ENCODE peak calls at places on chromosomes 7 and 10, in four cellular contexts. One of them, this sample, is unnamed.

GRCh38 chr7:134660961-134661376 is 14.3 kb downstream of the BPGM start:
- DNase-seq in GM23338: no peak
- DNase-seq in AG09309: peak
- DNase-seq in IMR-90: peak
- DNase-seq in this sample: peak

GRCh38 chr10:27153325-27153724 is 859 bp downstream of the YME1L1 start:
- DNase-seq in GM23338: no peak
- DNase-seq in AG09309: no peak
- DNase-seq in IMR-90: no peak
- DNase-seq in this sample: no peak

GRCh38 chr10:43819464-43820225 is 171.0 kb upstream of the ZNF32 start:
- DNase-seq in GM23338: no peak
- DNase-seq in AG09309: no peak
- DNase-seq in IMR-90: no peak
- DNase-seq in this sample: no peak

GRCh38 chr10:113236998-113237397 is 287.0 kb downstream of the TCF7L2 start:
- DNase-seq in GM23338: no peak
- DNase-seq in AG09309: no peak
- DNase-seq in IMR-90: no peak
- DNase-seq in this sample: no peak

GRCh38 chr7:131826960-131827359 is 270.5 kb upstream of the PODXL start:
- DNase-seq in GM23338: peak
- DNase-seq in AG09309: no peak
- DNase-seq in IMR-90: no peak
- DNase-seq in this sample: no peak

GRCh38 chr10:51425431-51425830 is 274.0 kb downstream of the CSTF2T start:
- DNase-seq in GM23338: no peak
- DNase-seq in AG09309: peak
- DNase-seq in IMR-90: no peak
- DNase-seq in this sample: peak

GRCh38 chr10:30857803-30858202 is 173.9 kb downstream of the ZNF438 start:
- DNase-seq in GM23338: no peak
- DNase-seq in AG09309: peak
- DNase-seq in IMR-90: peak
- DNase-seq in this sample: peak

GRCh38 chr10:88467835-88468485 is 115.2 kb downstream of the RNLS start:
- DNase-seq in GM23338: no peak
- DNase-seq in AG09309: no peak
- DNase-seq in IMR-90: peak
- DNase-seq in this sample: peak

GRCh38 chr10:76882245-76882644 is 755.4 kb downstream of the KCNMA1 start:
- DNase-seq in GM23338: no peak
- DNase-seq in AG09309: no peak
- DNase-seq in IMR-90: no peak
- DNase-seq in this sample: no peak

GRCh38 chr7:4513450-4513849 is 168.6 kb upstream of the FOXK1 start:
- DNase-seq in GM23338: no peak
- DNase-seq in AG09309: no peak
- DNase-seq in IMR-90: no peak
- DNase-seq in this sample: no peak

GRCh38 chr7:74619235-74619860 is 38.2 kb upstream of the GTF2I start:
- DNase-seq in GM23338: peak
- DNase-seq in AG09309: no peak
- DNase-seq in IMR-90: no peak
- DNase-seq in this sample: no peak

GRCh38 chr7:143288836-143289235 is 685 bp downstream of the CASP2 start:
- DNase-seq in GM23338: peak
- DNase-seq in AG09309: no peak
- DNase-seq in IMR-90: peak
- DNase-seq in this sample: no peak

GRCh38 chr7:118327179-118327578 is 102.7 kb downstream of the ANKRD7 start:
- DNase-seq in GM23338: no peak
- DNase-seq in AG09309: no peak
- DNase-seq in IMR-90: no peak
- DNase-seq in this sample: no peak

GRCh38 chr10:84308481-84309304 is 19.7 kb upstream of the CCSER2 start:
- DNase-seq in GM23338: no peak
- DNase-seq in AG09309: no peak
- DNase-seq in IMR-90: peak
- DNase-seq in this sample: peak

GRCh38 chr10:78053201-78053868 is 19.7 kb downstream of the RPS24 start:
- DNase-seq in GM23338: no peak
- DNase-seq in AG09309: peak
- DNase-seq in IMR-90: peak
- DNase-seq in this sample: peak

GRCh38 chr10:117374506-117375359 is 507 bp downstream of the PDZD8 start:
- DNase-seq in GM23338: peak
- DNase-seq in AG09309: no peak
- DNase-seq in IMR-90: peak
- DNase-seq in this sample: peak

GRCh38 chr7:106460792-106461254 is 176.0 kb upstream of the NAMPT start:
- DNase-seq in GM23338: peak
- DNase-seq in AG09309: no peak
- DNase-seq in IMR-90: no peak
- DNase-seq in this sample: no peak

GRCh38 chr7:141700291-141700847 is 1.6 kb downstream of the DENND11 start:
- DNase-seq in GM23338: no peak
- DNase-seq in AG09309: no peak
- DNase-seq in IMR-90: no peak
- DNase-seq in this sample: no peak

GRCh38 chr10:74310652-74311257 is 159.7 kb downstream of the ADK start:
- DNase-seq in GM23338: peak
- DNase-seq in AG09309: no peak
- DNase-seq in IMR-90: peak
- DNase-seq in this sample: no peak

GRCh38 chr10:74300651-74301050 is 149.6 kb downstream of the ADK start:
- DNase-seq in GM23338: no peak
- DNase-seq in AG09309: no peak
- DNase-seq in IMR-90: no peak
- DNase-seq in this sample: no peak

GRCh38 chr10:74307061-74307651 is 156.1 kb downstream of the ADK start:
- DNase-seq in GM23338: no peak
- DNase-seq in AG09309: no peak
- DNase-seq in IMR-90: no peak
- DNase-seq in this sample: no peak

GRCh38 chr10:74306227-74306982 is 155.4 kb downstream of the ADK start:
- DNase-seq in GM23338: no peak
- DNase-seq in AG09309: no peak
- DNase-seq in IMR-90: no peak
- DNase-seq in this sample: no peak

GRCh38 chr10:74305730-74306129 is 154.7 kb downstream of the ADK start:
- DNase-seq in GM23338: no peak
- DNase-seq in AG09309: no peak
- DNase-seq in IMR-90: no peak
- DNase-seq in this sample: no peak
- H3K4me3 ChIP-seq in GM23338: no peak
- H3K4me3 ChIP-seq in AG09309: no peak
- H3K4me3 ChIP-seq in IMR-90: no peak
- H3K4me3 ChIP-seq in this sample: no peak

GRCh38 chr7:151226875-151227782 is at the start of gene ABCF2:
- DNase-seq in GM23338: peak
- DNase-seq in AG09309: peak
- DNase-seq in IMR-90: peak
- DNase-seq in this sample: peak
- TF ChIP-seq CTCF in GM23338: no peak
- TF ChIP-seq CTCF in AG09309: no peak
- TF ChIP-seq CTCF in IMR-90: no peak
- TF ChIP-seq CTCF in this sample: no peak

GRCh38 chr7:2564970-2565546 is 6.3 kb downstream of the IQCE start:
- DNase-seq in GM23338: no peak
- DNase-seq in AG09309: no peak
- DNase-seq in IMR-90: peak
- DNase-seq in this sample: no peak

GRCh38 chr7:2566890-2567662 is 8.3 kb downstream of the IQCE start:
- DNase-seq in GM23338: no peak
- DNase-seq in AG09309: no peak
- DNase-seq in IMR-90: no peak
- DNase-seq in this sample: no peak

GRCh38 chr7:2567663-2568238 is 9.0 kb downstream of the IQCE start:
- DNase-seq in GM23338: peak
- DNase-seq in AG09309: no peak
- DNase-seq in IMR-90: peak
- DNase-seq in this sample: peak

GRCh38 chr7:2568521-2569223 is 9.9 kb downstream of the IQCE start:
- DNase-seq in GM23338: no peak
- DNase-seq in AG09309: no peak
- DNase-seq in IMR-90: no peak
- DNase-seq in this sample: no peak

GRCh38 chr7:2566348-2566889 is 7.6 kb downstream of the IQCE start:
- DNase-seq in GM23338: no peak
- DNase-seq in AG09309: no peak
- DNase-seq in IMR-90: no peak
- DNase-seq in this sample: no peak
- H3K4me3 ChIP-seq in GM23338: no peak
- H3K4me3 ChIP-seq in AG09309: no peak
- H3K4me3 ChIP-seq in IMR-90: no peak
- H3K4me3 ChIP-seq in this sample: no peak

DNA sequence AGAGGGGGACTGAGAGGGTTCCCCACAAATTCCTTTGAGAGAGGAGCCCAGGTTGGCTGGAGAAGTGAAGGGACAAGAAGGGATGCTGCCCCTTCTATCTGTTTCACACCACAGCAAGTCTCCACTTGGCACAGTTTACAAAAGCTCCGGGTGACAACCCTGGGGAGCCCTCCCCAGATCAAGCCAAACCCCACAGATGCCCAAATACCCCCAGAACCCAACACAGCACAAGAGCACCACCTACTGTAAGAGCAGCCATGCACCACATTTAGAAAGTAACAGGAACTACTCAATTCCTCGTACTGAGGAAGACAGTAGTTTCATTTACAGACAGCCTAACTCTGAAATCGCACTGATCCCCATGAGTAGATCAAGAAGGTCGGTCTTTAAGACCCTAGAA is 67.8 kb upstream of the ATP6V0A4 start:
- DNase-seq in GM23338: peak
- DNase-seq in AG09309: no peak
- DNase-seq in IMR-90: no peak
- DNase-seq in this sample: peak
- TF ChIP-seq CTCF in GM23338: peak
- TF ChIP-seq CTCF in AG09309: peak
- TF ChIP-seq CTCF in IMR-90: peak
- TF ChIP-seq CTCF in this sample: peak

GRCh38 chr10:125159932-125160855 is at the start of gene CTBP2:
- DNase-seq in GM23338: peak
- DNase-seq in AG09309: no peak
- DNase-seq in IMR-90: no peak
- DNase-seq in this sample: peak

GRCh38 chr10:125162181-125162906 is 2.0 kb upstream of the CTBP2 start:
- DNase-seq in GM23338: peak
- DNase-seq in AG09309: no peak
- DNase-seq in IMR-90: no peak
- DNase-seq in this sample: no peak

GRCh38 chr10:125161570-125162139 is 1.3 kb upstream of the CTBP2 start:
- DNase-seq in GM23338: no peak
- DNase-seq in AG09309: no peak
- DNase-seq in IMR-90: peak
- DNase-seq in this sample: no peak

GRCh38 chr10:125159486-125159931 is 854 bp downstream of the CTBP2 start:
- DNase-seq in GM23338: no peak
- DNase-seq in AG09309: no peak
- DNase-seq in IMR-90: no peak
- DNase-seq in this sample: no peak

DNA sequence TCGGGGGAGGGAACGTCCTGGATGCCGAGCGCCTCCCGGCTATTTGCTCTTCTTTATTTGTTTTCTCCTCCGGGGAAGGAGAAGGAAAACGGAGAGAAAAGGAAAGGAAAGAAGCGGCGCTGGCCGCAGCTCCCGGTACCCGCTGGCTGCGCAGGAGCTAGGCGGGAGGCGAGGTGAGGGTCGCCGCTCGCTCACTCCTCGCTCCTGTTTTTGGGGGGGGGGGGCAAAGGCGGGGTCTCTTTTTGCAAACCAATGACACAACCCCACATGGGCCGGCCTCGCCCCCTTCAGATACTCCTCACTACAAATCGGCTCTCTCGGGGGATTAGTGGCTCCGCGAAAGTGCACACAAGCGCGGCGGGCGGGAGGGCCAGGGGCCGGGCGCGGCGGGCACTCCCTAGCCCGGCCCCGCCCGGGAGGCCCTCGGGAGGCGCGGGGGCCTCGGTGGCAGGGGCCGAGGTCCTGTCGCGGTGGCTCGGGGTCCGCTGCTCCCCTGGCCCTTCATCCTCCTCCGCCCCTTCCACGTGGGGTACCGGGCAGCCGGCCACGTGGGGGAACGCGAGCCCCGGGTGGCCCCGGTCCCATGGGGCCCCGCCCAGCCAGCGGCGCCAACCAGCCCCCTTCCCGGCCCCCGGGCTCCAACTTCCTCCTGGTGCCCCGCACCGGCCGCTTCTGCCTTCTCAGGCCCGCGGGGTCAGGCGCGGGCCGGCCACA is 650 bp upstream of the CTBP2 start:
- DNase-seq in GM23338: peak
- DNase-seq in AG09309: no peak
- DNase-seq in IMR-90: peak
- DNase-seq in this sample: peak
- H3K4me3 ChIP-seq in GM23338: peak
- H3K4me3 ChIP-seq in AG09309: peak
- H3K4me3 ChIP-seq in IMR-90: peak
- H3K4me3 ChIP-seq in this sample: peak

DNA sequence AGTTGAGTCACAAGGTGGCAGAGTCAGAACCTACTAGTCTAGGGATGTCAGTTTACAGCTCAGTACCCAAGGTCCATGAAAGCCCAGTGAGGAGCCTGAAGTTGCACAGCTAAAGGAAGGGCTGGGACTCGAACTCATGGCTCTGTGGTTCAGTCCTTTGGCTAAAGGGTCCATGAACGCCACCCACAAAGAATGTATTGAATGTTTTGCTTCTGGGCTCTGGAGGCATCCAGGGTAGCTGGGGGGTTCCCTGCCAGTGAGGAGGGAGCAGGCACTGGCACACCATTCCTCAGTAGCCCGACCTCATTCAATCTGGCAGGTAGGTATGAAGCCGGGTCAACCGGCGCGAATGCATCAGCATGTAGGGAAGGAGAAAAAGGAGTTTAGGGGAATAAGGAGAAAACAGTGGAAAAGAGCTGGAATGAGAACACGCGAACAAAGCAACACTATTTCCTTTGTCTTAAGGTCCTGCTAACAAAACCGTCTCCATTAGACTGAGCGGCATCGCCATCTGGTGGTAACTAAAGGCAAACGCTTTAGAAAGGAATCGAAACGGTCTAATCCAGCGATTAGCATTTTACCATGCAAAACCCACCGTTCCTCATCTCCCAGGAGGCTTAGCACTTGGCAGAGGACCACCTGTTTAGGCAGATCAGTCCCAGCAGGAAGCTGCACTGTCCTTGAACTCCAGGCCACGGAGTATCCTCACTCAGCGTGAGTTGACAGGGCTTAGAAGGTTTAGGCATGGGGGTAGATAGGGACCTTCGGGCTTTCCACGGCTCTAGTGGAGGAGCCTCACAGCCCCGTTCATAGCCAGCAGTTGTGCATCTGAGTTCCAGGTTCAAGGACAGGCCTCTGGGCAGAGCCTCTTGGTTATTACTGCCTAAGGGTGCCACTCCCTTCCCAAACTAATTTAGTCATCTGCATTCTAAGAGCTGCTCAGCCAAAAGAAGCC is 122.8 kb downstream of the UBE2H start:
- DNase-seq in GM23338: peak
- DNase-seq in AG09309: peak
- DNase-seq in IMR-90: peak
- DNase-seq in this sample: peak
- TF ChIP-seq CTCF in GM23338: peak
- TF ChIP-seq CTCF in AG09309: peak
- TF ChIP-seq CTCF in IMR-90: peak
- TF ChIP-seq CTCF in this sample: peak

This sample was measured in fibroblast of pulmonary artery.